ENCODE peak calls at places on chromosomes 4 and X, in nine cellular contexts. Z is tibial nerve, F is prostate gland, M is uterus, N is upper lobe of left lung, H is suprapubic skin, T is K562, D is HCT116, A is A549. C is an unnamed sample.

GRCh38 chrX:107825698-107826285 is at the start of gene MID2:
- DNase-seq in T (no peak), F (peak), M (peak), D (peak), A (peak), N (peak), H (peak), Z (peak), C (peak)

GRCh38 chr4:188299161-188299560 is 159.9 kb downstream of the TRIML1 start:
- DNase-seq in F (no peak), T (no peak), M (no peak), Z (no peak), D (no peak), H (no peak), N (no peak), A (no peak), C (no peak)

GRCh38 chr4:112060212-112060611 is 85.0 kb upstream of the FAM241A start:
- DNase-seq in M (no peak), Z (no peak), N (no peak), H (no peak), T (no peak), F (no peak), A (peak), D (peak), C (no peak)

GRCh38 chr4:123649644-123650356 is 253.2 kb downstream of the SPRY1 start:
- DNase-seq in Z (no peak), M (peak), A (peak), D (no peak), F (peak), H (no peak), T (no peak), N (no peak), C (peak)

GRCh38 chr4:55303818-55304217 is 42.2 kb upstream of the SRD5A3 start:
- DNase-seq in T (no peak), N (no peak), H (no peak), F (no peak), M (no peak), D (peak), Z (no peak), A (no peak), C (no peak)

GRCh38 chrX:48713847-48714246 is 17.3 kb downstream of the SUV39H1 start:
- DNase-seq in N (no peak), H (no peak), M (no peak), A (no peak), Z (no peak), F (no peak), T (no peak), D (no peak), C (no peak)

GRCh38 chr4:108571027-108571569 is 49.3 kb upstream of the RPL34 start:
- DNase-seq in H (no peak), M (no peak), T (no peak), Z (no peak), A (no peak), F (no peak), N (no peak), D (no peak), C (no peak)

GRCh38 chrX:115226929-115227328 is 7.0 kb downstream of the LRCH2 start:
- DNase-seq in M (no peak), H (no peak), D (peak), Z (no peak), T (no peak), A (no peak), F (no peak), N (no peak), C (no peak)

GRCh38 chr4:105241456-105241855 is 94.8 kb downstream of the TET2 start:
- DNase-seq in D (no peak), A (no peak), Z (no peak), N (no peak), F (peak), T (no peak), H (no peak), M (peak), C (no peak)

GRCh38 chrX:72045141-72045540 is 86.6 kb downstream of the RTL5 start:
- DNase-seq in N (no peak), H (no peak), Z (no peak), T (no peak), M (no peak), D (no peak), F (no peak), A (no peak), C (no peak)

GRCh38 chrX:15468036-15468435 is 25.1 kb downstream of the PIR start:
- DNase-seq in N (no peak), F (peak), M (no peak), D (no peak), Z (no peak), T (no peak), H (no peak), A (no peak), C (no peak)

GRCh38 chr4:8580321-8581093 is at the start of gene GPR78:
- DNase-seq in M (peak), N (peak), T (peak), A (no peak), F (no peak), Z (no peak), H (peak), D (no peak), C (peak)

GRCh38 chr4:72295966-72296557 is 264.3 kb downstream of the NPFFR2 start:
- DNase-seq in A (peak), D (peak), N (no peak), F (no peak), Z (no peak), T (peak), H (no peak), M (no peak), C (no peak)

GRCh38 chr4:36303430-36304137 is 22.2 kb downstream of the DTHD1 start:
- DNase-seq in T (no peak), F (no peak), A (no peak), M (no peak), Z (no peak), H (no peak), N (no peak), D (no peak), C (no peak)

GRCh38 chrX:21723097-21723496 is 34.8 kb downstream of the SMPX start:
- DNase-seq in H (no peak), D (no peak), Z (no peak), A (no peak), M (no peak), N (no peak), F (no peak), T (no peak), C (no peak)

GRCh38 chr4:74420863-74421262 is 24.1 kb upstream of the AREG start:
- DNase-seq in N (no peak), A (no peak), D (no peak), F (no peak), M (no peak), T (no peak), H (no peak), Z (no peak), C (no peak)

GRCh38 chrX:7891928-7892327 is 35.3 kb downstream of the PNPLA4 start:
- DNase-seq in D (no peak), H (no peak), T (no peak), Z (no peak), M (no peak), A (no peak), F (no peak), N (no peak), C (no peak)

GRCh38 chr4:64581422-64581821 is 172.2 kb upstream of the TECRL start:
- DNase-seq in F (no peak), A (no peak), H (no peak), N (no peak), D (no peak), M (no peak), T (no peak), Z (no peak), C (no peak)

GRCh38 chr4:152448806-152449205 is 87.1 kb downstream of the FBXW7 start:
- DNase-seq in M (no peak), Z (no peak), D (no peak), A (no peak), F (no peak), N (no peak), T (no peak), H (no peak), C (no peak)

GRCh38 chr4:142901166-142901662 is 55.1 kb upstream of the INPP4B start:
- DNase-seq in H (no peak), F (no peak), N (no peak), M (no peak), D (no peak), A (no peak), Z (no peak), T (no peak), C (no peak)

GRCh38 chrX:15511563-15511962 is 11.0 kb downstream of the BMX start:
- DNase-seq in H (no peak), Z (no peak), N (no peak), D (no peak), F (no peak), M (no peak), A (no peak), T (no peak), C (no peak)

GRCh38 chrX:140250363-140250762 is 254.5 kb downstream of the SOX3 start:
- DNase-seq in Z (no peak), A (no peak), M (no peak), D (no peak), N (no peak), F (no peak), H (no peak), T (no peak), C (no peak)

GRCh38 chr4:186201535-186202230 is 10.3 kb downstream of the CYP4V2 start:
- DNase-seq in H (no peak), N (peak), M (no peak), F (no peak), A (peak), T (peak), Z (no peak), D (peak), C (peak)

GRCh38 chr4:140556372-140557085 is 12.2 kb downstream of the UCP1 start:
- DNase-seq in T (no peak), N (no peak), F (no peak), Z (no peak), A (no peak), H (no peak), D (no peak), M (no peak), C (no peak)

GRCh38 chr4:81504685-81505598 is 33.2 kb upstream of the RASGEF1B start:
- DNase-seq in H (peak), N (no peak), D (no peak), Z (peak), F (peak), A (no peak), T (no peak), M (peak), C (peak)

GRCh38 chrX:147899715-147900114 is 12.0 kb upstream of the FMR1 start:
- DNase-seq in H (no peak), Z (no peak), F (no peak), M (no peak), A (no peak), N (no peak), T (no peak), D (no peak), C (no peak)

GRCh38 chrX:46791927-46792825 is 33.3 kb upstream of the SLC9A7 start:
- DNase-seq in D (peak), H (no peak), Z (no peak), A (peak), M (no peak), N (no peak), F (peak), T (no peak), C (peak)

GRCh38 chrX:78123190-78123589 is 16.3 kb downstream of the TAF9B start:
- DNase-seq in M (no peak), H (no peak), Z (no peak), D (no peak), F (no peak), T (no peak), A (no peak), N (no peak), C (no peak)

GRCh38 chr4:53914313-53915016 is 149.9 kb downstream of the CHIC2 start:
- DNase-seq in Z (no peak), F (no peak), A (peak), M (no peak), H (no peak), D (no peak), N (no peak), T (no peak), C (peak)

GRCh38 chrX:69524765-69525164 is 20.6 kb downstream of the NALF2 start:
- DNase-seq in D (no peak), T (no peak), F (no peak), Z (no peak), M (no peak), A (no peak), N (no peak), H (no peak), C (no peak)

GRCh38 chr4:78155616-78156105 is 98.5 kb downstream of the FRAS1 start:
- DNase-seq in H (no peak), Z (no peak), A (no peak), D (peak), M (no peak), T (no peak), N (no peak), F (no peak), C (no peak)

GRCh38 chr4:140003851-140004579 is 150.0 kb downstream of the MAML3 start:
- DNase-seq in M (no peak), D (no peak), H (no peak), N (no peak), A (no peak), T (no peak), F (no peak), Z (no peak), C (no peak)

GRCh38 chr4:102620697-102621497 is 119.7 kb downstream of the NFKB1 start:
- DNase-seq in T (peak), D (peak), F (no peak), H (no peak), A (peak), Z (no peak), M (no peak), N (no peak), C (peak)

GRCh38 chr4:158163941-158164665 is 8.7 kb downstream of the GASK1B start:
- DNase-seq in T (no peak), M (no peak), A (no peak), N (no peak), F (no peak), Z (no peak), D (no peak), H (no peak), C (no peak)

GRCh38 chr4:158159054-158159717 is 13.6 kb downstream of the GASK1B start:
- DNase-seq in H (no peak), T (no peak), M (no peak), F (no peak), N (no peak), A (no peak), D (no peak), Z (no peak), C (no peak)

GRCh38 chr4:158162637-158163036 is 10.2 kb downstream of the GASK1B start:
- DNase-seq in M (no peak), H (no peak), T (no peak), A (peak), Z (no peak), F (no peak), N (no peak), D (no peak), C (no peak)

GRCh38 chr4:158159718-158160094 is 13.1 kb downstream of the GASK1B start:
- DNase-seq in Z (no peak), A (no peak), D (no peak), F (no peak), T (no peak), H (no peak), M (no peak), N (no peak), C (no peak)

DNA sequence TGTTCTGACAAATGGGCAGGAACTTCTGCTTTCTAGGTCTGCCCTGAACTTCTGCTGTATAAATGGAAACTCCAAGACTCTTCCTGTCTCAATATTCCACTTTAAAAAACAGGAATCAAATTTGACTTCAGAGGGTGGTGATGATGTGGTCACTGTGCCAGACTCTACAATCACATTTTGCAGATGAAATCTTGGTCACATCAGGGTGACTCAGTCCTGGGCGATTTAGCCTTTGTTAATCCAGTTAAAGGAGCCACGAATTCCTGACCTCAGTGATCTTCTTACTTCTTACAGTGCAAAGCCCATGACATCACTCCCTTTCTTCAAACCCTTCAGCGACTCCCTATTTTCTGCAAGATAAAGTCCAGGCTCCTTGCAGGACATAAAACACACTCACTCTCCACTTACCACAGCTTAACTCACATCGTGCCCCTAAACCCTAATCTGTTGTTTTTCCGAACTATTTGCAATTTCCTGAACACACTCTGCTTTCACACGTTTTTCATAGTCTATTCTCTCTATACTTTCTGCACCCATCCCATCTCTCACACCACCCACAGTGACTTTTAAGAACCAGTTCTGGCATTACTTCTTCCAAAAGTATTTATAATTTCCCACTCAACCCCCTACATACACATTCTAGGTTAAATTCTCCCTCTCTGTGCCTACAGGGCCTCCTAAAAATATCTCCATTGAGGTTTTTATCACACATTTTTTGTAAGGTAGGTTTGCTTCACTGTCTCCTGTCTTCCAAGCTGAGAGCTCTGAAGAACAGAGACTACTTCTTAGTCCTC is 11.1 kb downstream of the GASK1B start:
- DNase-seq in D (peak), T (no peak), Z (no peak), F (no peak), N (no peak), M (peak), A (peak), H (no peak), C (no peak)
- TF ChIP-seq POLR2A in D (no peak), T (no peak), Z (no peak), F (no peak), N (no peak), M (no peak), A (no peak), H (no peak), C (no peak)

GRCh38 chrX:101391831-101392230 is 1.0 kb downstream of the RPL36A start:
- DNase-seq in F (no peak), D (no peak), H (no peak), M (no peak), Z (no peak), N (no peak), A (no peak), T (no peak), C (no peak)

GRCh38 chrX:101388604-101389003 is 2.2 kb upstream of the RPL36A start:
- DNase-seq in T (no peak), Z (no peak), D (no peak), H (no peak), M (no peak), F (no peak), N (no peak), A (no peak), C (no peak)

GRCh38 chrX:101394372-101394771 is 3.6 kb downstream of the RPL36A start:
- DNase-seq in A (no peak), Z (no peak), T (no peak), N (no peak), D (no peak), H (no peak), F (no peak), M (no peak), C (no peak)

GRCh38 chrX:101393530-101394305 is 2.9 kb downstream of the RPL36A start:
- DNase-seq in H (no peak), F (no peak), D (no peak), Z (no peak), N (no peak), M (no peak), A (no peak), T (no peak), C (no peak)

GRCh38 chrX:101390664-101391525 is at the start of gene RPL36A:
- DNase-seq in F (peak), M (peak), Z (peak), H (peak), A (peak), T (peak), N (peak), D (peak), C (peak)
- TF ChIP-seq POLR2A in F (peak), M (peak), Z (peak), H (peak), A (peak), T (peak), N (peak), D (peak), C (peak)

DNA sequence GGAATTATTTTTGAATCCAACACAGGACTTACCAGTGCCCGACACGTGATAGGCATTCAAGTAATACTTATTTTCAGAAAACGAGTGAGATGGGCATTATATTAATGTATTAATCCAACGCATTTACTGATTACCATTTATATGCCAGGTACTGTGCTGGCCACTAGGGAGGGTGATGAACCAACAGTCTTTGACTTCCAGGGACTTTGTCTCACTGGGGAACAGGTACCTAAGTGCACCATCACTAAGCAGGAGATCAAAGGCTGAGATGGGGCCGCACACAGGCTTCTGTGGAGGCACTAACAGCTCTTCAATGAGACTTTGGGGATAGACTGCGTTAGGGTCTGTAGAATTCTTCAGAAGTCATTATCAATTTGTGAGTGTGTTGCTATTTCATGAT is 5.7 kb upstream of the TADA2B start:
- DNase-seq in T (no peak), H (no peak), Z (no peak), M (no peak), F (no peak), D (no peak), N (no peak), A (no peak), C (no peak)
- TF ChIP-seq POLR2A in T (no peak), H (no peak), Z (no peak), M (no peak), F (no peak), D (no peak), N (no peak), A (no peak), C (no peak)

DNA sequence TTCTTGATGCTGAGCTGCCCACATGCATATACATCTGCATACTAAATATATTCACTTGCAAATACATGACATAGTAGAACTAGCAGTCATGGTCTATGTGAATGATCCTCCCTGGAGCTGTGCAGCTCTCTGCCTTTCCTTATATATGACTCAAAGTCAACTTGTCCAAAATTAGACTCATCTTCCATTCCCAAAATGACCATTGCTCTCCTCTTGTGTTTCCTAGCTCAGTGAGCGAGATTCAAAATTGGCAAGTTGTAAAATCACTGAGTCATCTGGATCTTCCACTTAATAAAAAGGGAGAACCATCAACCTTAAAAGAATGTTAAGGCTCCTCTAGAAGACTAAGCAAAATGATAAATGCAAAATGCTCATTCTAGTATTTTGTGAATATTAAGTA is 448.2 kb downstream of the PPARGC1A start:
- DNase-seq in N (no peak), M (no peak), Z (no peak), D (no peak), A (no peak), H (no peak), F (no peak), T (no peak), C (no peak)
- TF ChIP-seq POLR2A in N (no peak), M (no peak), Z (no peak), D (no peak), A (no peak), H (no peak), F (no peak), T (no peak), C (no peak)

GRCh38 chrX:11758400-11759171 is 549 bp downstream of the MSL3 start:
- DNase-seq in Z (peak), M (peak), A (peak), D (peak), T (peak), H (peak), F (peak), N (peak), C (peak)
- TF ChIP-seq POLR2A in Z (no peak), M (peak), A (peak), D (peak), T (peak), H (no peak), F (no peak), N (no peak), C (no peak)

GRCh38 chrX:154458116-154458953 is at the start of gene PLXNA3:
- DNase-seq in A (no peak), Z (no peak), T (peak), H (no peak), N (peak), F (no peak), M (peak), D (no peak), C (peak)
- TF ChIP-seq POLR2A in A (peak), Z (peak), T (no peak), H (no peak), N (no peak), F (peak), M (peak), D (peak), C (no peak)